ENCODE peak calls at places on chromosomes 13 and 19, in four cellular contexts. U is HepG2, D is tibial nerve, H is A549. G is an unnamed sample. For H3K4me1, the result is how much of the 10 kb centered on the place peaks cover.

GRCh38 chr13:63942372-63942771 is 2526.7 kb upstream of the PCDH20 start:
- DNase-seq in U (no peak), H (no peak), D (no peak), G (no peak)

GRCh38 chr13:33015791-33016323 is 366 bp upstream of the KL start:
- DNase-seq in H (no peak), D (no peak), U (no peak), G (peak)

GRCh38 chr13:26442541-26442940 is 114.9 kb upstream of the WASF3 start:
- DNase-seq in H (no peak), D (no peak), U (no peak), G (no peak)

GRCh38 chr19:15195381-15195964 is 5.3 kb downstream of the NOTCH3 start:
- DNase-seq in U (no peak), D (no peak), H (peak), G (no peak)

GRCh38 chr13:51733656-51734334 is 70.2 kb downstream of the DHRS12 start:
- DNase-seq in U (no peak), D (no peak), H (no peak), G (no peak)

GRCh38 chr13:30346789-30347167 is 39.4 kb upstream of the KATNAL1 start:
- DNase-seq in D (no peak), U (no peak), H (no peak), G (no peak)

GRCh38 chr13:59394526-59394925 is 769.2 kb downstream of the DIAPH3 start:
- DNase-seq in D (no peak), H (no peak), U (no peak), G (no peak)

GRCh38 chr13:30422056-30422914 is at the start of gene UBE2L5:
- DNase-seq in U (peak), H (peak), D (peak), G (peak)

GRCh38 chr19:4974855-4975469 is 6.0 kb downstream of the KDM4B start:
- DNase-seq in H (no peak), D (no peak), U (no peak), G (no peak)

GRCh38 chr13:113777311-113778260 is 18.6 kb downstream of the TMEM255B start:
- DNase-seq in U (no peak), H (no peak), D (no peak), G (peak)

GRCh38 chr13:50127017-50127725 is 111.9 kb downstream of the KCNRG start:
- DNase-seq in U (no peak), D (peak), H (no peak), G (peak)

GRCh38 chr19:38389101-38389925 is 816 bp downstream of the SPRED3 start:
- DNase-seq in H (peak), U (no peak), D (no peak), G (peak)

GRCh38 chr19:13963603-13964105 is 11.3 kb downstream of the DCAF15 start:
- DNase-seq in H (no peak), U (no peak), D (no peak), G (no peak)

GRCh38 chr13:28744091-28744536 is 25.3 kb upstream of the SLC46A3 start:
- DNase-seq in H (no peak), U (no peak), D (no peak), G (no peak)

GRCh38 chr19:7605490-7606222 is 10.0 kb downstream of the CAMSAP3 start:
- DNase-seq in D (no peak), U (peak), H (no peak), G (no peak)

GRCh38 chr19:29325241-29325975 is 112.5 kb upstream of the UQCRFS1 start:
- DNase-seq in U (no peak), D (no peak), H (no peak), G (no peak)

GRCh38 chr13:81916471-81916870 is 1575.5 kb upstream of the SPRY2 start:
- DNase-seq in U (no peak), D (no peak), H (no peak), G (no peak)

GRCh38 chr13:65909501-65909900 is 1320.6 kb downstream of the PCDH9 start:
- DNase-seq in H (no peak), U (no peak), D (no peak), G (no peak)

GRCh38 chr19:45223879-45224278 is 21.3 kb downstream of the EXOC3L2 start:
- DNase-seq in D (no peak), H (no peak), U (no peak), G (no peak)

GRCh38 chr13:27969073-27969865 is at the start of gene CDX2:
- DNase-seq in D (no peak), U (no peak), H (no peak), G (no peak)

GRCh38 chr19:41912899-41913475 is 15.3 kb downstream of the ERFL start:
- DNase-seq in H (no peak), U (no peak), D (no peak), G (no peak)

GRCh38 chr13:100633461-100633860 is 41.1 kb downstream of the TMTC4 start:
- DNase-seq in H (no peak), D (no peak), U (peak), G (no peak)

GRCh38 chr19:33438016-33438671 is 64.6 kb downstream of the CEBPG start:
- DNase-seq in U (no peak), H (peak), D (no peak), G (no peak)

DNA sequence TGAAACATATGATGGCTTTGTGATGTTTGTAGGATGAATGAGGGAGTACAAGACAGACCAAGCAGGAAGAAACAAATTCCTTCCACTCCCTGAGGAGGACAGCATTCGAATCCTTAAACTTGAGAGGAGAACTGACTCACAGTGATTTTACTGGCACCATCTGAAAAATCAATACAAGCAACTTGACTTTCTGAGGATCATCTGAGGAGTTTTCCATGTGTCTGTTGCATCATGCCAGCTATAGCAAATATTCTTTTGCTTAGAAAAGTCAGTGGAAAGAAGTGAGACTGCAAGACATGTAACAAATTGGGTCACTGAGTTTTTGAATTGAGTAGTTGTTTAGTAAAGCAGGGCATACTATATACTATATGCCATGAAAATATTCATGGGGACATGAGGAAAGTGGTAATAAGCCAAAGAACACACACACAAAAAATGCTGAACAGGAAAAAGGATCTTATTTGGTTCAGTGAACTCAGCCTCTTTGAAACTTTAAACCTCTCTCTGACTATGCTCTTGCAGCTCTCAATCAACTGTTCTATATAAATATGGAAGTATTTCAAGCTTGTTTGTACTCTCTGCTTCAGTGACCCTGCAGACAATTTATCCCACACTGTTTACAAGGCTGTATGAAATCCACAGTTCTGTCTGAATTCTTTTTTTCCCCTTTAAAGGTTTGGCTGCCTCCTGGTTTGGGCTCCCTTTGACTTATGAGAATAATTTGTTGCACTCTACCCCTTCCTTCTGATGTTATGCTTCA is 35.5 kb downstream of the SERTM1 start:
- DNase-seq in U (no peak), D (no peak), H (no peak), G (no peak)
- TF ChIP-seq EP300 in U (no peak), D (no peak), H (no peak), G (no peak)

DNA sequence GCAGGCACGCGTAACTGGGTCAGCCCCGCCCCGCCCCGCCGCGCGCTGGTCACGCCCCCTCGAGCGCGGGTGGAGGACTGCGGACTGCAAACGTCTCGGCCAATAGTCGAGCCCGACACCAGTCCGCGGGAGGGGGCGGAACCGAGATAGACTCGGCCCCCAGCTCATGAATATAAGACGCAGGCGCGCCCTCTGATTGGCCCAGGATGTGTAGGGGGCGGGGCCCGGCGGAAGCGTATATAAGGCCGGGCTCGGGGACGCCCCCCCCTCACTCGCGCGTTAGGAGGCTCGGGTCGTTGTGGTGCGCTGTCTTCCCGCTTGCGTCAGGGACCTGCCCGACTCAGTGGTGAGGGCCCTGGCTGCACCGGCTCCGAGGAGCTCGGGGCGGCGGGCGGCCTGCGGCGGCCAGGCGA is at the start of gene CIRBP:
- DNase-seq in D (peak), H (peak), U (peak), G (peak)
- H3K4me1 ChIP-seq in D (half or more), H (half or more), U (half or more), G (under half)

DNA sequence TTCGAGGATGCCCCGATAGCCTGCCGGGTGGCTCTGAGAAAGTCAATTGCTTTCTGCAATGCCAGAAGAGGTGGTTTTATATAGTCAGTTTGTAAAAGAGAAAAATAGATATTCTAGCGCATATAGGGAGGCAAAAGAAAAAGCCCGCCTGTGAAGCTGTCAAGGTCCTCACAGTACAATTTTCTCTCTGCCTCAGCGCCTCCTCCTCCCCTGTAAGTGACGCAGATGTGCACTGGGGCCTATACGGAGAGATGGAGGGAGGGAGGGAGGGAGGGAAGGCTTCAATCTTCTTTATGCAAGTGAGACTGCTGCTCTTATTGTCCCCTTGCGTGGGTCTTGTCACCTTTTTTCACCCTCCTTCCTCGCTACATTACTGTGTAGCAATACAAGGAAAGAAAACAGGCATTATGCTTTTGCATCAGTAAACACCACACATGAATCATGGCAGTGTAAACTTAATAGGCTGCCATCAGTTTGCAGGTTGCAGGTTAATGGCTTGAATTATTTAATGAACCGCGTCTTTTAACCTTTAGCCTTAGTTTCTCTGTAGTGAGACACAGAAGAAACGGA is at the start of gene KLHL1:
- DNase-seq in U (no peak), H (no peak), D (no peak), G (no peak)
- TF ChIP-seq EP300 in U (no peak), H (no peak), D (no peak), G (no peak)

GRCh38 chr19:1412323-1412923 is 5.0 kb downstream of the DAZAP1 start:
- DNase-seq in H (no peak), D (no peak), U (no peak), G (no peak)
- H3K4me1 ChIP-seq in H (under half), D (half or more), U (half or more), G (half or more)

DNA sequence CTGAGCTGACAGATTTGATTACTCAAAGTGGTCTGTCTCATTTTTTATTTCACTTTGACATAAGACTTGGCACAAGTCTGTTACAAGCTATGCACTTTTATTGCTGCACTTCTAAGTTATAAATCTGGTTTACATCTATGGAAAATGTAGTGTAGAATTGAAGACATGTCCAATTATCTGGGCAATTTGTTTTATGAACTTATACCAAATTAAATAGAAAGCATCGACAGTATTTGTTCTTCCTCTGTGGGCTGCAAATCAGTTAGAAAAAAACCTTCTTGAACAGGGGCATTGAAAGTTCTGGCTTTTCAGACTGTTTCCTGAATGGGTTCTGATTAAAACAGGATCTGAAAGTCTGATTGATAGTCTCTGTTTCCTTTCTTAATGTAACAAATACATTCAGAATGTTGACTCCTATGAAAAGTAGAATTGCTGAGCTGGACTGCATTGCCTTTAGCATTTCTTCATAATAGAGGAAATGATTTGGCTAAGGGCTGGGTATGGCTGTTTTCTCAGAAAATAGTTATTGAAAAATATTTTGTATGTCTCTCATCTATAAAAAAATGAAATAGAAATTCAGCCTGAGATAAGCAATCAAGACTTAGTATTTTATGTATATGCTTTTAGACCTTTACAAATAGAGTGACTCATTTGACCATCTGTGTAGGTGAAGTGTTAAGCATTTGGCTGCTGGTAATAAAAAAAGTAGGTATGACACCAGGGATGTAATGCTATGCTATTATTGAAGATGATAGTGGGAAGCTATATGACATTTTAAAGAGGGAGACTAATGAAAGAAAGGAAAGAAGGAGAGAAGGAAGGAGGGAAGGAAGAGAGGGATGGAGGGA is 210.9 kb upstream of the SPRY2 start:
- DNase-seq in H (no peak), U (no peak), D (no peak), G (no peak)
- TF ChIP-seq EP300 in H (no peak), U (no peak), D (no peak), G (no peak)

GRCh38 chr19:18513868-18514267 is 8.0 kb downstream of the ELL start:
- DNase-seq in H (no peak), D (no peak), U (no peak), G (peak)

GRCh38 chr19:18517606-18518005 is 4.3 kb downstream of the ELL start:
- DNase-seq in U (no peak), D (no peak), H (no peak), G (no peak)

GRCh38 chr19:18518639-18519038 is 3.2 kb downstream of the ELL start:
- DNase-seq in H (no peak), U (peak), D (no peak), G (no peak)

GRCh38 chr19:18515959-18516358 is 5.9 kb downstream of the ELL start:
- DNase-seq in D (no peak), H (no peak), U (no peak), G (no peak)

GRCh38 chr19:18514800-18515682 is 6.8 kb downstream of the ELL start:
- DNase-seq in H (no peak), D (no peak), U (peak), G (peak)
- H3K4me1 ChIP-seq in H (under half), D (under half), U (half or more), G (under half)

GRCh38 chr19:47598407-47599349 is 10.3 kb upstream of the BICRA start:
- DNase-seq in U (peak), D (no peak), H (peak), G (peak)
- TF ChIP-seq EP300 in U (no peak), D (peak), H (no peak), G (no peak)

G was measured in ovary.